ENCODE peak calls at places on chromosomes 13 and 19, in five cellular contexts. One of them, this sample, is unnamed.
A peak's percentile ranks its signal among the peaks of the same experiment; 100 is the strongest.

GRCh38 chr19:13428352-13428751 is 77.9 kb downstream of the CACNA1A start:
- DNase-seq in activated CD4-positive, alpha-beta T cell treated with anti-CD3 and anti-CD28 coated beads, Interleukin-2, amount 10 ng/mL, durations not matched to agents 24 days and 14 days: peak; percentile 60
- DNase-seq in RPMI8226: peak; percentile 59
- DNase-seq in iris pigment epithelial cell: peak; percentile 22
- DNase-seq in NCI-H2081: peak; percentile 8
- DNase-seq in this sample: peak; percentile 3

GRCh38 chr13:102779426-102780159 is 6.0 kb upstream of the TEX30 start:
- DNase-seq in activated CD4-positive, alpha-beta T cell treated with anti-CD3 and anti-CD28 coated beads, Interleukin-2, amount 10 ng/mL, durations not matched to agents 24 days and 14 days: peak; percentile 82
- DNase-seq in iris pigment epithelial cell: no peak
- DNase-seq in NCI-H2081: no peak
- DNase-seq in RPMI8226: no peak
- DNase-seq in this sample: peak; percentile 94

GRCh38 chr13:73429691-73430090 is 370.9 kb downstream of the KLF5 start:
- DNase-seq in iris pigment epithelial cell: peak; percentile 68
- DNase-seq in activated CD4-positive, alpha-beta T cell treated with anti-CD3 and anti-CD28 coated beads, Interleukin-2, amount 10 ng/mL, durations not matched to agents 24 days and 14 days: no peak
- DNase-seq in NCI-H2081: no peak
- DNase-seq in RPMI8226: no peak
- DNase-seq in this sample: no peak

GRCh38 chr13:54614729-54615128 is 1586.1 kb downstream of the OLFM4 start:
- DNase-seq in RPMI8226: no peak
- DNase-seq in NCI-H2081: peak; percentile 58
- DNase-seq in activated CD4-positive, alpha-beta T cell treated with anti-CD3 and anti-CD28 coated beads, Interleukin-2, amount 10 ng/mL, durations not matched to agents 24 days and 14 days: no peak
- DNase-seq in iris pigment epithelial cell: no peak
- DNase-seq in this sample: no peak

GRCh38 chr19:1936916-1937610 is 3.9 kb upstream of the CSNK1G2 start:
- DNase-seq in NCI-H2081: no peak
- DNase-seq in RPMI8226: no peak
- DNase-seq in activated CD4-positive, alpha-beta T cell treated with anti-CD3 and anti-CD28 coated beads, Interleukin-2, amount 10 ng/mL, durations not matched to agents 24 days and 14 days: no peak
- DNase-seq in iris pigment epithelial cell: no peak
- DNase-seq in this sample: no peak

GRCh38 chr19:42290523-42291436 is 11.2 kb upstream of the PRR19 start:
- DNase-seq in iris pigment epithelial cell: no peak
- DNase-seq in NCI-H2081: no peak
- DNase-seq in RPMI8226: peak; percentile 49
- DNase-seq in activated CD4-positive, alpha-beta T cell treated with anti-CD3 and anti-CD28 coated beads, Interleukin-2, amount 10 ng/mL, durations not matched to agents 24 days and 14 days: peak; percentile 82
- DNase-seq in this sample: peak; percentile 22

GRCh38 chr19:50460161-50460765 is 16.0 kb upstream of the EMC10 start:
- DNase-seq in NCI-H2081: no peak
- DNase-seq in iris pigment epithelial cell: peak; percentile 63
- DNase-seq in activated CD4-positive, alpha-beta T cell treated with anti-CD3 and anti-CD28 coated beads, Interleukin-2, amount 10 ng/mL, durations not matched to agents 24 days and 14 days: peak; percentile 63
- DNase-seq in RPMI8226: peak; percentile 75
- DNase-seq in this sample: no peak

GRCh38 chr13:111396457-111396856 is 76.0 kb downstream of the TEX29 start:
- DNase-seq in activated CD4-positive, alpha-beta T cell treated with anti-CD3 and anti-CD28 coated beads, Interleukin-2, amount 10 ng/mL, durations not matched to agents 24 days and 14 days: no peak
- DNase-seq in NCI-H2081: no peak
- DNase-seq in RPMI8226: no peak
- DNase-seq in iris pigment epithelial cell: no peak
- DNase-seq in this sample: no peak

GRCh38 chr13:24618219-24618955 is 61.8 kb upstream of the ATP12A start:
- DNase-seq in activated CD4-positive, alpha-beta T cell treated with anti-CD3 and anti-CD28 coated beads, Interleukin-2, amount 10 ng/mL, durations not matched to agents 24 days and 14 days: peak; percentile 83
- DNase-seq in RPMI8226: no peak
- DNase-seq in iris pigment epithelial cell: peak; percentile 9
- DNase-seq in NCI-H2081: no peak
- DNase-seq in this sample: no peak

GRCh38 chr13:42279080-42279479 is 7.1 kb downstream of the AKAP11 start:
- DNase-seq in RPMI8226: no peak
- DNase-seq in activated CD4-positive, alpha-beta T cell treated with anti-CD3 and anti-CD28 coated beads, Interleukin-2, amount 10 ng/mL, durations not matched to agents 24 days and 14 days: peak; percentile 70
- DNase-seq in NCI-H2081: no peak
- DNase-seq in iris pigment epithelial cell: no peak
- DNase-seq in this sample: no peak